ENCODE peak calls at places on chromosomes 3 and 15, in six cellular contexts. D is PC-9, Q is GM12865, F is AG09309, M is astrocyte of the spinal cord, P is tibial artery. E is an unnamed sample.

GRCh38 chr3:110562621-110563020 is 509.0 kb upstream of the NECTIN3 start:
- DNase-seq in Q (no peak), P (no peak), F (no peak), D (no peak), M (peak; percentile 26), E (no peak)

GRCh38 chr3:41450416-41451231 is 251.3 kb downstream of the CTNNB1 start:
- DNase-seq in F (no peak), D (no peak), M (no peak), Q (no peak), P (no peak), E (no peak)

GRCh38 chr3:58272891-58273290 is 33.2 kb upstream of the RPP14 start:
- DNase-seq in P (no peak), M (peak; percentile 48), D (no peak), Q (no peak), F (no peak), E (no peak)

GRCh38 chr3:24060055-24060454 is 115.0 kb downstream of the NR1D2 start:
- DNase-seq in F (peak; percentile 51), P (peak; percentile 76), Q (no peak), M (peak; percentile 84), D (peak; percentile 58), E (no peak)

GRCh38 chr3:58306662-58307286 is 454 bp downstream of the HTD2 start:
- DNase-seq in Q (peak; percentile 58), F (no peak), M (peak; percentile 5), D (peak; percentile 34), P (peak; percentile 67), E (peak; percentile 46)

GRCh38 chr15:90402230-90402629 is 14.2 kb downstream of the IQGAP1 start:
- DNase-seq in D (peak; percentile 57), M (peak; percentile 85), F (peak; percentile 74), Q (no peak), P (peak; percentile 85), E (peak; percentile 72)

GRCh38 chr3:14587733-14588360 is 47.7 kb upstream of the GRIP2 start:
- DNase-seq in M (no peak), P (no peak), F (peak; percentile 8), Q (no peak), D (no peak), E (no peak)

GRCh38 chr3:156353535-156353934 is 201.4 kb downstream of the SSR3 start:
- DNase-seq in P (peak; percentile 78), M (no peak), Q (no peak), D (no peak), F (no peak), E (no peak)

GRCh38 chr3:148598619-148599018 is 99.1 kb upstream of the AGTR1 start:
- DNase-seq in M (no peak), F (no peak), Q (no peak), D (no peak), P (no peak), E (no peak)

GRCh38 chr3:157111578-157111977 is 48.4 kb downstream of the CCNL1 start:
- DNase-seq in F (no peak), Q (no peak), P (no peak), D (no peak), M (no peak), E (no peak)

GRCh38 chr3:34034840-34035239 is 236.4 kb downstream of the PDCD6IP start:
- DNase-seq in P (no peak), Q (no peak), M (no peak), D (no peak), F (no peak), E (no peak)

GRCh38 chr3:194779729-194780224 is 94.1 kb downstream of the FAM43A start:
- DNase-seq in F (no peak), Q (no peak), M (no peak), D (peak; percentile 48), P (no peak), E (peak; percentile 30)

GRCh38 chr3:100041328-100041749 is 73.0 kb downstream of the FILIP1L start:
- DNase-seq in M (peak; percentile 96), Q (no peak), F (peak; percentile 76), P (no peak), D (peak; percentile 24), E (no peak)

GRCh38 chr3:9933561-9934234 is at the start of gene CRELD1:
- DNase-seq in F (no peak), D (peak; percentile 96), P (peak; percentile 97), Q (peak; percentile 97), M (peak; percentile 92), E (peak; percentile 97)

GRCh38 chr15:65286069-65286703 is 497 bp downstream of the PARP16 start:
- DNase-seq in Q (peak; percentile 58), M (peak; percentile 30), F (no peak), D (no peak), P (peak; percentile 74), E (peak; percentile 51)

GRCh38 chr3:155416500-155417118 is 123.1 kb upstream of the STRIT1 start:
- DNase-seq in D (peak; percentile 13), F (no peak), Q (no peak), M (no peak), P (no peak), E (no peak)

GRCh38 chr3:32969656-32970055 is 18.2 kb downstream of the CCR4 start:
- DNase-seq in D (no peak), M (peak; percentile 15), P (no peak), F (no peak), Q (no peak), E (no peak)

GRCh38 chr3:100782906-100783305 is 73.6 kb downstream of the TFG start:
- DNase-seq in F (no peak), Q (no peak), M (no peak), D (no peak), P (no peak), E (no peak)

GRCh38 chr3:148546959-148547358 is 150.7 kb upstream of the AGTR1 start:
- DNase-seq in M (no peak), D (no peak), F (no peak), Q (no peak), P (no peak), E (no peak)

GRCh38 chr3:106117490-106117858 is 248.7 kb upstream of the CBLB start:
- DNase-seq in M (no peak), D (peak; percentile 73), Q (no peak), P (no peak), F (no peak), E (no peak)

GRCh38 chr3:42701371-42702065 is 1.1 kb downstream of the HHATL start:
- DNase-seq in P (peak; percentile 71), Q (peak; percentile 51), F (no peak), D (peak; percentile 56), M (no peak), E (no peak)

GRCh38 chr3:105351821-105352220 is 14.9 kb upstream of the ALCAM start:
- DNase-seq in D (no peak), P (no peak), M (peak; percentile 56), Q (no peak), F (no peak), E (no peak)

GRCh38 chr3:107620534-107620933 is 97.8 kb downstream of the BBX start:
- DNase-seq in P (no peak), M (no peak), D (no peak), Q (no peak), F (no peak), E (no peak)

GRCh38 chr3:99868438-99868723 is 50.7 kb downstream of the CMSS1 start:
- DNase-seq in F (no peak), D (no peak), Q (peak; percentile 40), M (peak; percentile 46), P (no peak), E (no peak)

GRCh38 chr3:193885832-193886231 is 250.1 kb upstream of the HES1 start:
- DNase-seq in P (no peak), Q (no peak), D (peak; percentile 91), F (no peak), M (no peak), E (no peak)

GRCh38 chr15:73978896-73979295 is 13.2 kb downstream of the STOML1 start:
- DNase-seq in Q (no peak), F (no peak), M (no peak), P (no peak), D (no peak), E (no peak)

GRCh38 chr3:190116551-190117067 is 4.1 kb downstream of the P3H2 start:
- DNase-seq in D (peak; percentile 33), F (no peak), Q (peak; percentile 28), M (no peak), P (no peak), E (peak; percentile 61)

GRCh38 chr3:46626039-46626438 is 13.7 kb downstream of the FAM240A start:
- DNase-seq in M (no peak), P (no peak), F (no peak), D (no peak), Q (no peak), E (no peak)

GRCh38 chr3:46632792-46633191 is 20.5 kb downstream of the FAM240A start:
- DNase-seq in M (no peak), F (no peak), P (no peak), D (no peak), Q (no peak), E (peak; percentile 31)

GRCh38 chr3:46628980-46629379 is 16.7 kb downstream of the FAM240A start:
- DNase-seq in F (no peak), D (no peak), P (no peak), M (no peak), Q (no peak), E (no peak)

GRCh38 chr3:46627078-46627477 is 14.8 kb downstream of the FAM240A start:
- DNase-seq in M (no peak), P (no peak), Q (no peak), F (no peak), D (no peak), E (no peak)

GRCh38 chr3:46629571-46630517 is 17.5 kb downstream of the FAM240A start:
- DNase-seq in Q (peak; percentile 80), F (no peak), M (peak; percentile 78), D (peak; percentile 77), P (peak; percentile 87), E (peak; percentile 83)
- H3K4me3 ChIP-seq in Q (no peak overlapping the region), F (peak overlapping the region; percentile 29), M (peak overlapping the region; percentile 35), D (peak overlapping the region; percentile 7), P (peak overlapping the region; percentile 31), E (no peak overlapping the region)

GRCh38 chr3:171457263-171458055 is 2.7 kb downstream of the TNIK start:
- DNase-seq in M (no peak), P (no peak), F (no peak), Q (peak; percentile 31), D (no peak), E (no peak)
- H3K4me3 ChIP-seq in M (peak overlapping the region; percentile 74), P (peak overlapping the region; percentile 83), F (no peak overlapping the region), Q (peak overlapping the region; percentile 94), D (peak overlapping the region; percentile 69), E (peak overlapping the region; percentile 84)

GRCh38 chr15:47587938-47588817 is 129.1 kb upstream of the SEMA6D start:
- DNase-seq in M (no peak), P (no peak), Q (no peak), D (no peak), F (no peak), E (no peak)
- H3K4me3 ChIP-seq in M (no peak overlapping the region), P (no peak overlapping the region), Q (no peak overlapping the region), D (no peak overlapping the region), F (no peak overlapping the region), E (no peak overlapping the region)

GRCh38 chr15:78619022-78619950 is 1.5 kb downstream of the CHRNA3 start:
- DNase-seq in Q (no peak), F (no peak), P (peak; percentile 48), D (no peak), M (no peak), E (peak; percentile 21)

GRCh38 chr15:78618490-78618934 is 2.3 kb downstream of the CHRNA3 start:
- DNase-seq in M (peak; percentile 80), Q (peak; percentile 87), P (peak; percentile 88), F (peak; percentile 39), D (peak; percentile 72), E (peak; percentile 85)

GRCh38 chr15:78620021-78620838 is 566 bp downstream of the CHRNA3 start:
- DNase-seq in D (no peak), P (peak; percentile 59), Q (no peak), M (no peak), F (no peak), E (no peak)

GRCh38 chr15:78621810-78622402 is 1.1 kb upstream of the CHRNA3 start:
- DNase-seq in Q (no peak), M (no peak), P (peak; percentile 29), D (no peak), F (no peak), E (no peak)

GRCh38 chr15:78620839-78621421 is at the start of gene CHRNA3:
- DNase-seq in Q (no peak), F (no peak), M (no peak), P (peak; percentile 47), D (no peak), E (no peak)
- H3K4me3 ChIP-seq in Q (no peak within 1 kb of the TSS), F (no peak within 1 kb of the TSS), M (no peak within 1 kb of the TSS), P (peak within 1 kb of the TSS; percentile 23), D (no peak within 1 kb of the TSS), E (no peak within 1 kb of the TSS)

E was measured in adrenal gland.